ENCODE peak calls at places on chromosomes 3 and 15, in seven cellular contexts. One of them, this sample, is unnamed.

GRCh38 chr15:71219646-71220045 is 104.4 kb downstream of the THSD4 start:
- DNase-seq in uterus: no peak
- DNase-seq in kidney epithelial cell: no peak
- DNase-seq in CD4-positive, alpha-beta T cell: no peak
- DNase-seq in CD8-positive, alpha-beta T cell: no peak
- DNase-seq in kidney: no peak
- DNase-seq in astrocyte of the spinal cord: peak
- DNase-seq in this sample: no peak

GRCh38 chr3:48708481-48708889 is 8.5 kb downstream of the IP6K2 start:
- DNase-seq in uterus: no peak
- DNase-seq in kidney epithelial cell: no peak
- DNase-seq in CD4-positive, alpha-beta T cell: no peak
- DNase-seq in CD8-positive, alpha-beta T cell: no peak
- DNase-seq in kidney: no peak
- DNase-seq in astrocyte of the spinal cord: no peak
- DNase-seq in this sample: no peak

GRCh38 chr15:51162865-51163762 is 68.4 kb upstream of the TNFAIP8L3 start:
- DNase-seq in uterus: peak
- DNase-seq in kidney epithelial cell: no peak
- DNase-seq in CD4-positive, alpha-beta T cell: peak
- DNase-seq in CD8-positive, alpha-beta T cell: no peak
- DNase-seq in kidney: peak
- DNase-seq in astrocyte of the spinal cord: peak
- DNase-seq in this sample: peak

GRCh38 chr3:143095813-143096212 is 23.8 kb upstream of the CHST2 start:
- DNase-seq in uterus: no peak
- DNase-seq in kidney epithelial cell: no peak
- DNase-seq in CD4-positive, alpha-beta T cell: no peak
- DNase-seq in CD8-positive, alpha-beta T cell: no peak
- DNase-seq in kidney: no peak
- DNase-seq in astrocyte of the spinal cord: no peak
- DNase-seq in this sample: no peak

GRCh38 chr15:35719964-35720507 is 174.1 kb upstream of the DPH6 start:
- DNase-seq in uterus: no peak
- DNase-seq in kidney epithelial cell: no peak
- DNase-seq in CD4-positive, alpha-beta T cell: no peak
- DNase-seq in CD8-positive, alpha-beta T cell: no peak
- DNase-seq in kidney: no peak
- DNase-seq in astrocyte of the spinal cord: no peak
- DNase-seq in this sample: no peak

GRCh38 chr15:56411122-56411749 is 46.0 kb downstream of the TEX9 start:
- DNase-seq in uterus: no peak
- DNase-seq in kidney epithelial cell: no peak
- DNase-seq in CD4-positive, alpha-beta T cell: no peak
- DNase-seq in CD8-positive, alpha-beta T cell: no peak
- DNase-seq in kidney: no peak
- DNase-seq in astrocyte of the spinal cord: no peak
- DNase-seq in this sample: no peak

GRCh38 chr15:70185251-70185711 is 87.6 kb upstream of the TLE3 start:
- DNase-seq in uterus: peak
- DNase-seq in kidney epithelial cell: peak
- DNase-seq in CD4-positive, alpha-beta T cell: no peak
- DNase-seq in CD8-positive, alpha-beta T cell: no peak
- DNase-seq in kidney: no peak
- DNase-seq in astrocyte of the spinal cord: no peak
- DNase-seq in this sample: no peak

GRCh38 chr15:99016680-99017321 is 9.2 kb upstream of the PGPEP1L start:
- DNase-seq in uterus: no peak
- DNase-seq in kidney epithelial cell: no peak
- DNase-seq in CD4-positive, alpha-beta T cell: no peak
- DNase-seq in CD8-positive, alpha-beta T cell: no peak
- DNase-seq in kidney: no peak
- DNase-seq in astrocyte of the spinal cord: no peak
- DNase-seq in this sample: no peak

GRCh38 chr15:85407421-85408269 is 27.2 kb downstream of the AKAP13 start:
- DNase-seq in uterus: no peak
- DNase-seq in kidney epithelial cell: peak
- DNase-seq in CD4-positive, alpha-beta T cell: no peak
- DNase-seq in CD8-positive, alpha-beta T cell: no peak
- DNase-seq in kidney: no peak
- DNase-seq in astrocyte of the spinal cord: peak
- DNase-seq in this sample: no peak

GRCh38 chr3:193868590-193868989 is 267.4 kb upstream of the HES1 start:
- DNase-seq in uterus: no peak
- DNase-seq in kidney epithelial cell: no peak
- DNase-seq in CD4-positive, alpha-beta T cell: no peak
- DNase-seq in CD8-positive, alpha-beta T cell: no peak
- DNase-seq in kidney: no peak
- DNase-seq in astrocyte of the spinal cord: no peak
- DNase-seq in this sample: no peak

GRCh38 chr3:42071720-42072582 is 19.2 kb upstream of the TRAK1 start:
- DNase-seq in uterus: peak
- DNase-seq in kidney epithelial cell: no peak
- DNase-seq in CD4-positive, alpha-beta T cell: no peak
- DNase-seq in CD8-positive, alpha-beta T cell: no peak
- DNase-seq in kidney: peak
- DNase-seq in astrocyte of the spinal cord: peak
- DNase-seq in this sample: no peak

GRCh38 chr3:49803464-49804140 is 541 bp downstream of the INKA1 start:
- DNase-seq in uterus: peak
- DNase-seq in kidney epithelial cell: no peak
- DNase-seq in CD4-positive, alpha-beta T cell: peak
- DNase-seq in CD8-positive, alpha-beta T cell: no peak
- DNase-seq in kidney: peak
- DNase-seq in astrocyte of the spinal cord: no peak
- DNase-seq in this sample: no peak

GRCh38 chr3:73521936-73522335 is 102.8 kb downstream of the PDZRN3 start:
- DNase-seq in uterus: no peak
- DNase-seq in kidney epithelial cell: no peak
- DNase-seq in CD4-positive, alpha-beta T cell: no peak
- DNase-seq in CD8-positive, alpha-beta T cell: no peak
- DNase-seq in kidney: no peak
- DNase-seq in astrocyte of the spinal cord: no peak
- DNase-seq in this sample: no peak

GRCh38 chr15:50055333-50056278 is 63.4 kb downstream of the ATP8B4 start:
- DNase-seq in uterus: no peak
- DNase-seq in kidney epithelial cell: no peak
- DNase-seq in CD4-positive, alpha-beta T cell: no peak
- DNase-seq in CD8-positive, alpha-beta T cell: no peak
- DNase-seq in kidney: no peak
- DNase-seq in astrocyte of the spinal cord: peak
- DNase-seq in this sample: no peak

GRCh38 chr3:51955893-51956770 is 951 bp downstream of the GPR62 start:
- DNase-seq in uterus: peak
- DNase-seq in kidney epithelial cell: no peak
- DNase-seq in CD4-positive, alpha-beta T cell: no peak
- DNase-seq in CD8-positive, alpha-beta T cell: no peak
- DNase-seq in kidney: peak
- DNase-seq in astrocyte of the spinal cord: peak
- DNase-seq in this sample: peak

GRCh38 chr3:124636863-124637296 is 93.4 kb upstream of the UMPS start:
- DNase-seq in uterus: no peak
- DNase-seq in kidney epithelial cell: no peak
- DNase-seq in CD4-positive, alpha-beta T cell: no peak
- DNase-seq in CD8-positive, alpha-beta T cell: no peak
- DNase-seq in kidney: no peak
- DNase-seq in astrocyte of the spinal cord: no peak
- DNase-seq in this sample: no peak

GRCh38 chr15:26050271-26050670 is 187.1 kb upstream of the ATP10A start:
- DNase-seq in uterus: no peak
- DNase-seq in kidney epithelial cell: no peak
- DNase-seq in CD4-positive, alpha-beta T cell: no peak
- DNase-seq in CD8-positive, alpha-beta T cell: no peak
- DNase-seq in kidney: no peak
- DNase-seq in astrocyte of the spinal cord: no peak
- DNase-seq in this sample: no peak

GRCh38 chr15:52306270-52306669 is 10.7 kb upstream of the MYO5C start:
- DNase-seq in uterus: no peak
- DNase-seq in kidney epithelial cell: no peak
- DNase-seq in CD4-positive, alpha-beta T cell: no peak
- DNase-seq in CD8-positive, alpha-beta T cell: no peak
- DNase-seq in kidney: no peak
- DNase-seq in astrocyte of the spinal cord: peak
- DNase-seq in this sample: no peak

GRCh38 chr3:23235264-23235663 is 32.1 kb downstream of the UBE2E2 start:
- DNase-seq in uterus: no peak
- DNase-seq in kidney epithelial cell: no peak
- DNase-seq in CD4-positive, alpha-beta T cell: no peak
- DNase-seq in CD8-positive, alpha-beta T cell: no peak
- DNase-seq in kidney: no peak
- DNase-seq in astrocyte of the spinal cord: no peak
- DNase-seq in this sample: no peak

GRCh38 chr15:40301467-40302179 is 6.1 kb downstream of the PLCB2 start:
- DNase-seq in uterus: no peak
- DNase-seq in kidney epithelial cell: no peak
- DNase-seq in CD4-positive, alpha-beta T cell: no peak
- DNase-seq in CD8-positive, alpha-beta T cell: no peak
- DNase-seq in kidney: peak
- DNase-seq in astrocyte of the spinal cord: no peak
- DNase-seq in this sample: no peak

GRCh38 chr3:54891540-54891897 is 36.3 kb downstream of the LRTM1 start:
- DNase-seq in uterus: peak
- DNase-seq in kidney epithelial cell: peak
- DNase-seq in CD4-positive, alpha-beta T cell: no peak
- DNase-seq in CD8-positive, alpha-beta T cell: no peak
- DNase-seq in kidney: peak
- DNase-seq in astrocyte of the spinal cord: peak
- DNase-seq in this sample: no peak

GRCh38 chr3:194738254-194739093 is 52.8 kb downstream of the FAM43A start:
- DNase-seq in uterus: no peak
- DNase-seq in kidney epithelial cell: peak
- DNase-seq in CD4-positive, alpha-beta T cell: no peak
- DNase-seq in CD8-positive, alpha-beta T cell: no peak
- DNase-seq in kidney: no peak
- DNase-seq in astrocyte of the spinal cord: peak
- DNase-seq in this sample: no peak

GRCh38 chr3:16728762-16729745 is 123.8 kb upstream of the DAZL start:
- DNase-seq in uterus: no peak
- DNase-seq in kidney epithelial cell: no peak
- DNase-seq in CD4-positive, alpha-beta T cell: no peak
- DNase-seq in CD8-positive, alpha-beta T cell: no peak
- DNase-seq in kidney: no peak
- DNase-seq in astrocyte of the spinal cord: peak
- DNase-seq in this sample: no peak

GRCh38 chr3:62159693-62160092 is 213.7 kb downstream of the FEZF2 start:
- DNase-seq in uterus: peak
- DNase-seq in kidney epithelial cell: no peak
- DNase-seq in CD4-positive, alpha-beta T cell: no peak
- DNase-seq in CD8-positive, alpha-beta T cell: no peak
- DNase-seq in kidney: peak
- DNase-seq in astrocyte of the spinal cord: peak
- DNase-seq in this sample: no peak

GRCh38 chr3:155211266-155211665 is 82.2 kb downstream of the STRIT1 start:
- DNase-seq in uterus: no peak
- DNase-seq in kidney epithelial cell: no peak
- DNase-seq in CD4-positive, alpha-beta T cell: no peak
- DNase-seq in CD8-positive, alpha-beta T cell: no peak
- DNase-seq in kidney: no peak
- DNase-seq in astrocyte of the spinal cord: no peak
- DNase-seq in this sample: no peak

GRCh38 chr3:95341314-95341713 is 1278.5 kb downstream of the NSUN3 start:
- DNase-seq in uterus: no peak
- DNase-seq in kidney epithelial cell: peak
- DNase-seq in CD4-positive, alpha-beta T cell: no peak
- DNase-seq in CD8-positive, alpha-beta T cell: no peak
- DNase-seq in kidney: peak
- DNase-seq in astrocyte of the spinal cord: no peak
- DNase-seq in this sample: no peak

GRCh38 chr15:60840306-60840702 is 361.4 kb upstream of the ICE2 start:
- DNase-seq in uterus: no peak
- DNase-seq in kidney epithelial cell: no peak
- DNase-seq in CD4-positive, alpha-beta T cell: no peak
- DNase-seq in CD8-positive, alpha-beta T cell: no peak
- DNase-seq in kidney: no peak
- DNase-seq in astrocyte of the spinal cord: peak
- DNase-seq in this sample: no peak
- TF ChIP-seq CTCF in uterus: no peak
- TF ChIP-seq CTCF in kidney epithelial cell: no peak
- TF ChIP-seq CTCF in CD4-positive, alpha-beta T cell: no peak
- TF ChIP-seq CTCF in CD8-positive, alpha-beta T cell: no peak
- TF ChIP-seq CTCF in kidney: no peak
- TF ChIP-seq CTCF in astrocyte of the spinal cord: no peak
- TF ChIP-seq CTCF in this sample: no peak

GRCh38 chr15:22855791-22856190 is 17.3 kb downstream of the NIPA2 start:
- DNase-seq in uterus: no peak
- DNase-seq in kidney epithelial cell: no peak
- DNase-seq in CD4-positive, alpha-beta T cell: no peak
- DNase-seq in CD8-positive, alpha-beta T cell: no peak
- DNase-seq in kidney: no peak
- DNase-seq in astrocyte of the spinal cord: no peak
- DNase-seq in this sample: no peak
- TF ChIP-seq CTCF in uterus: no peak
- TF ChIP-seq CTCF in kidney epithelial cell: no peak
- TF ChIP-seq CTCF in CD4-positive, alpha-beta T cell: no peak
- TF ChIP-seq CTCF in CD8-positive, alpha-beta T cell: no peak
- TF ChIP-seq CTCF in kidney: no peak
- TF ChIP-seq CTCF in astrocyte of the spinal cord: no peak
- TF ChIP-seq CTCF in this sample: no peak

GRCh38 chr3:98710008-98710672 is 53.0 kb upstream of the ST3GAL6 start:
- DNase-seq in uterus: no peak
- DNase-seq in kidney epithelial cell: no peak
- DNase-seq in CD4-positive, alpha-beta T cell: no peak
- DNase-seq in CD8-positive, alpha-beta T cell: no peak
- DNase-seq in kidney: no peak
- DNase-seq in astrocyte of the spinal cord: no peak
- DNase-seq in this sample: no peak

GRCh38 chr3:98717584-98717983 is 45.6 kb upstream of the ST3GAL6 start:
- DNase-seq in uterus: no peak
- DNase-seq in kidney epithelial cell: no peak
- DNase-seq in CD4-positive, alpha-beta T cell: no peak
- DNase-seq in CD8-positive, alpha-beta T cell: no peak
- DNase-seq in kidney: no peak
- DNase-seq in astrocyte of the spinal cord: no peak
- DNase-seq in this sample: no peak

GRCh38 chr3:98712726-98713125 is 50.4 kb upstream of the ST3GAL6 start:
- DNase-seq in uterus: no peak
- DNase-seq in kidney epithelial cell: no peak
- DNase-seq in CD4-positive, alpha-beta T cell: no peak
- DNase-seq in CD8-positive, alpha-beta T cell: no peak
- DNase-seq in kidney: no peak
- DNase-seq in astrocyte of the spinal cord: no peak
- DNase-seq in this sample: no peak

GRCh38 chr3:98711426-98711825 is 51.7 kb upstream of the ST3GAL6 start:
- DNase-seq in uterus: no peak
- DNase-seq in kidney epithelial cell: no peak
- DNase-seq in CD4-positive, alpha-beta T cell: no peak
- DNase-seq in CD8-positive, alpha-beta T cell: no peak
- DNase-seq in kidney: no peak
- DNase-seq in astrocyte of the spinal cord: no peak
- DNase-seq in this sample: no peak

GRCh38 chr3:98713984-98714383 is 49.2 kb upstream of the ST3GAL6 start:
- DNase-seq in uterus: no peak
- DNase-seq in kidney epithelial cell: no peak
- DNase-seq in CD4-positive, alpha-beta T cell: no peak
- DNase-seq in CD8-positive, alpha-beta T cell: no peak
- DNase-seq in kidney: no peak
- DNase-seq in astrocyte of the spinal cord: no peak
- DNase-seq in this sample: no peak
- TF ChIP-seq CTCF in uterus: no peak
- TF ChIP-seq CTCF in kidney epithelial cell: no peak
- TF ChIP-seq CTCF in CD4-positive, alpha-beta T cell: no peak
- TF ChIP-seq CTCF in CD8-positive, alpha-beta T cell: no peak
- TF ChIP-seq CTCF in kidney: no peak
- TF ChIP-seq CTCF in astrocyte of the spinal cord: no peak
- TF ChIP-seq CTCF in this sample: no peak

GRCh38 chr15:43104426-43104825 is 1.4 kb downstream of the UBR1 start:
- DNase-seq in uterus: no peak
- DNase-seq in kidney epithelial cell: no peak
- DNase-seq in CD4-positive, alpha-beta T cell: no peak
- DNase-seq in CD8-positive, alpha-beta T cell: no peak
- DNase-seq in kidney: no peak
- DNase-seq in astrocyte of the spinal cord: no peak
- DNase-seq in this sample: no peak
- TF ChIP-seq CTCF in uterus: no peak
- TF ChIP-seq CTCF in kidney epithelial cell: no peak
- TF ChIP-seq CTCF in CD4-positive, alpha-beta T cell: no peak
- TF ChIP-seq CTCF in CD8-positive, alpha-beta T cell: no peak
- TF ChIP-seq CTCF in kidney: no peak
- TF ChIP-seq CTCF in astrocyte of the spinal cord: no peak
- TF ChIP-seq CTCF in this sample: no peak

This sample was measured in natural killer cell.